ENCODE peak calls at places on chromosomes 13 and 19, in eight cellular contexts. Q is AG09309; T is B cell; Z is T follicular helper cell; X is stimulated activated naive CD8-positive, alpha-beta T cell treated with anti-CD3 and anti-CD28 coated beads, Interleukin-15, Interleukin-2, amounts not matched to agents 100 U/mL and 50 U/mL, for 24 hours; C is stimulated activated CD8-positive, alpha-beta memory T cell treated with anti-CD3 and anti-CD28 coated beads, Interleukin-12 subunit alpha, Interleukin-12 subunit beta, amount 100 ng/mL, for 1 hour; G is stimulated activated CD4-positive, alpha-beta T cell treated with anti-CD3 and anti-CD28 coated beads, Interleukin-4, amount 100 ng/mL, for 1 hour; N is posterior cingulate gyrus. P is an unnamed sample.

GRCh38 chr13:96834626-96835025 is 159.7 kb downstream of the OXGR1 start:
- DNase-seq in Q (no peak), T (no peak), Z (no peak), X (no peak), C (no peak), G (no peak), N (no peak), P (no peak)

GRCh38 chr19:10864538-10864899 is 6.8 kb upstream of the CARM1 start:
- DNase-seq in Q (no peak), T (peak), Z (peak), X (peak), C (peak), G (peak), N (peak), P (peak)

GRCh38 chr19:30163663-30164062 is 208.5 kb upstream of the ZNF536 start:
- DNase-seq in Q (no peak), T (peak), Z (no peak), X (no peak), C (no peak), G (no peak), N (no peak), P (no peak)

GRCh38 chr13:22243519-22244197 is 572.8 kb downstream of the FGF9 start:
- DNase-seq in Q (no peak), T (no peak), Z (no peak), X (no peak), C (no peak), G (no peak), N (no peak), P (no peak)

GRCh38 chr13:114013336-114013735 is 39.5 kb upstream of the C13orf46 start:
- DNase-seq in Q (no peak), T (no peak), Z (no peak), X (no peak), C (no peak), G (no peak), N (no peak), P (no peak)

GRCh38 chr19:56091066-56091490 is 30.0 kb downstream of the ZNF787 start:
- DNase-seq in Q (no peak), T (peak), Z (no peak), X (no peak), C (no peak), G (no peak), N (no peak), P (no peak)

GRCh38 chr19:35644206-35644986 is 2.9 kb downstream of the ETV2 start:
- DNase-seq in Q (peak), T (peak), Z (peak), X (peak), C (peak), G (peak), N (peak), P (peak)

GRCh38 chr19:1239796-1240737 is 1.5 kb upstream of the ATP5F1D start:
- DNase-seq in Q (no peak), T (peak), Z (peak), X (peak), C (peak), G (peak), N (peak), P (peak)

GRCh38 chr19:35006342-35006998 is 6.3 kb downstream of the GRAMD1A start:
- DNase-seq in Q (no peak), T (no peak), Z (no peak), X (no peak), C (no peak), G (no peak), N (no peak), P (no peak)

GRCh38 chr19:47411101-47411500 is 8.2 kb downstream of the MEIS3 start:
- DNase-seq in Q (no peak), T (no peak), Z (no peak), X (no peak), C (no peak), G (no peak), N (no peak), P (no peak)

GRCh38 chr13:79735228-79735627 is 254.3 kb downstream of the NDFIP2 start:
- DNase-seq in Q (no peak), T (no peak), Z (no peak), X (no peak), C (no peak), G (no peak), N (no peak), P (no peak)

GRCh38 chr13:32409561-32410440 is 18.1 kb downstream of the N4BP2L1 start:
- DNase-seq in Q (peak), T (no peak), Z (no peak), X (no peak), C (no peak), G (no peak), N (no peak), P (no peak)

GRCh38 chr19:54906819-54907218 is 871 bp downstream of the NCR1 start:
- DNase-seq in Q (no peak), T (no peak), Z (no peak), X (no peak), C (no peak), G (no peak), N (no peak), P (no peak)

GRCh38 chr19:58585442-58586130 is 12.5 kb upstream of the MZF1 start:
- DNase-seq in Q (no peak), T (no peak), Z (no peak), X (no peak), C (no peak), G (no peak), N (no peak), P (no peak)

GRCh38 chr19:28746486-28746885 is 466.5 kb downstream of the UQCRFS1 start:
- DNase-seq in Q (no peak), T (no peak), Z (no peak), X (no peak), C (no peak), G (no peak), N (no peak), P (no peak)

GRCh38 chr19:31223805-31224534 is 125.3 kb downstream of the TSHZ3 start:
- DNase-seq in Q (peak), T (no peak), Z (no peak), X (no peak), C (no peak), G (no peak), N (no peak), P (no peak)

GRCh38 chr19:47723573-47723923 is 10.3 kb downstream of the EHD2 start:
- DNase-seq in Q (peak), T (no peak), Z (no peak), X (no peak), C (no peak), G (no peak), N (no peak), P (no peak)

GRCh38 chr13:92739306-92739818 is 487.2 kb upstream of the GPC6 start:
- DNase-seq in Q (no peak), T (no peak), Z (no peak), X (no peak), C (no peak), G (no peak), N (no peak), P (no peak)

GRCh38 chr19:5454743-5455142 is 474 bp upstream of the ZNRF4 start:
- DNase-seq in Q (no peak), T (no peak), Z (no peak), X (no peak), C (no peak), G (no peak), N (no peak), P (no peak)

GRCh38 chr19:38658462-38659306 is 11.2 kb downstream of the ACTN4 start:
- DNase-seq in Q (peak), T (no peak), Z (no peak), X (no peak), C (no peak), G (no peak), N (no peak), P (no peak)

GRCh38 chr13:90336507-90336906 is 1011.0 kb upstream of the MIR17HG start:
- DNase-seq in Q (no peak), T (no peak), Z (no peak), X (no peak), C (no peak), G (no peak), N (no peak), P (no peak)

GRCh38 chr13:98018293-98018692 is 64.8 kb downstream of the IPO5 start:
- DNase-seq in Q (no peak), T (no peak), Z (no peak), X (no peak), C (no peak), G (no peak), N (no peak), P (no peak)

GRCh38 chr19:41359741-41360140 is 4.2 kb downstream of the B9D2 start:
- DNase-seq in Q (no peak), T (no peak), Z (no peak), X (no peak), C (no peak), G (no peak), N (no peak), P (no peak)

GRCh38 chr13:33676700-33677048 is 141.3 kb upstream of the RFC3 start:
- DNase-seq in Q (peak), T (no peak), Z (no peak), X (peak), C (no peak), G (no peak), N (no peak), P (no peak)

GRCh38 chr13:28093871-28094270 is 6.5 kb downstream of the FLT3 start:
- DNase-seq in Q (no peak), T (no peak), Z (no peak), X (no peak), C (no peak), G (no peak), N (no peak), P (no peak)

GRCh38 chr13:60619461-60619860 is 222.4 kb downstream of the TDRD3 start:
- DNase-seq in Q (no peak), T (no peak), Z (no peak), X (no peak), C (no peak), G (no peak), N (no peak), P (no peak)

GRCh38 chr13:79684426-79684825 is 203.5 kb downstream of the NDFIP2 start:
- DNase-seq in Q (no peak), T (no peak), Z (no peak), X (no peak), C (no peak), G (no peak), N (no peak), P (no peak)

GRCh38 chr13:104314926-104315535 is 1248.8 kb upstream of the SLC10A2 start:
- DNase-seq in Q (no peak), T (no peak), Z (no peak), X (no peak), C (no peak), G (no peak), N (no peak), P (no peak)

GRCh38 chr13:103282571-103283450 is 216.6 kb upstream of the SLC10A2 start:
- DNase-seq in Q (no peak), T (no peak), Z (no peak), X (no peak), C (no peak), G (no peak), N (no peak), P (no peak)

GRCh38 chr19:14580623-14581237 is 2.2 kb upstream of the CLEC17A start:
- DNase-seq in Q (no peak), T (no peak), Z (no peak), X (peak), C (no peak), G (peak), N (no peak), P (no peak)

GRCh38 chr13:38417727-38418126 is 68.1 kb downstream of the UFM1 start:
- DNase-seq in Q (no peak), T (no peak), Z (no peak), X (no peak), C (no peak), G (no peak), N (no peak), P (no peak)

GRCh38 chr19:49520705-49521319 is 7.0 kb upstream of the RCN3 start:
- DNase-seq in Q (no peak), T (no peak), Z (no peak), X (no peak), C (no peak), G (no peak), N (no peak), P (no peak)

GRCh38 chr13:91349992-91350911 is 2.8 kb downstream of the MIR17HG start:
- DNase-seq in Q (no peak), T (no peak), Z (no peak), X (no peak), C (no peak), G (no peak), N (no peak), P (no peak)